ENCODE peak calls at places on chromosomes 5 and 9, in ten cellular contexts. One of them, this sample, is unnamed.

GRCh38 chr9:131482343-131483006 is 20.2 kb upstream of the POMT1 start:
- DNase-seq in effector memory CD8-positive, alpha-beta T cell: no peak
- DNase-seq in amniotic stem cell: no peak
- DNase-seq in activated CD4-positive, alpha-beta T cell treated with anti-CD3 and anti-CD28 coated beads, Interleukin-2, amount 10 ng/mL, durations not matched to agents 7 days and 5 days: no peak
- DNase-seq in AG08395: no peak
- DNase-seq in right atrium auricular region: no peak
- DNase-seq in HCEC 1CT: no peak
- DNase-seq in NCI-H510A: no peak
- DNase-seq in NCI-H1417: no peak
- DNase-seq in NCI-H1930: no peak
- DNase-seq in this sample: no peak

GRCh38 chr9:8534828-8535227 is 735.2 kb upstream of the DMAC1 start:
- DNase-seq in effector memory CD8-positive, alpha-beta T cell: no peak
- DNase-seq in amniotic stem cell: no peak
- DNase-seq in activated CD4-positive, alpha-beta T cell treated with anti-CD3 and anti-CD28 coated beads, Interleukin-2, amount 10 ng/mL, durations not matched to agents 7 days and 5 days: no peak
- DNase-seq in AG08395: no peak
- DNase-seq in right atrium auricular region: no peak
- DNase-seq in HCEC 1CT: no peak
- DNase-seq in NCI-H510A: no peak
- DNase-seq in NCI-H1417: no peak
- DNase-seq in NCI-H1930: peak; percentile 66
- DNase-seq in this sample: no peak

GRCh38 chr9:38434833-38435232 is 10.6 kb upstream of the IGFBPL1 start:
- DNase-seq in effector memory CD8-positive, alpha-beta T cell: no peak
- DNase-seq in amniotic stem cell: no peak
- DNase-seq in activated CD4-positive, alpha-beta T cell treated with anti-CD3 and anti-CD28 coated beads, Interleukin-2, amount 10 ng/mL, durations not matched to agents 7 days and 5 days: no peak
- DNase-seq in AG08395: no peak
- DNase-seq in right atrium auricular region: peak; percentile 11
- DNase-seq in HCEC 1CT: no peak
- DNase-seq in NCI-H510A: no peak
- DNase-seq in NCI-H1417: no peak
- DNase-seq in NCI-H1930: no peak
- DNase-seq in this sample: no peak

GRCh38 chr5:73861313-73861978 is 235.4 kb downstream of the ARHGEF28 start:
- DNase-seq in effector memory CD8-positive, alpha-beta T cell: no peak
- DNase-seq in amniotic stem cell: no peak
- DNase-seq in activated CD4-positive, alpha-beta T cell treated with anti-CD3 and anti-CD28 coated beads, Interleukin-2, amount 10 ng/mL, durations not matched to agents 7 days and 5 days: no peak
- DNase-seq in AG08395: peak; percentile 10
- DNase-seq in right atrium auricular region: no peak
- DNase-seq in HCEC 1CT: peak; percentile 59
- DNase-seq in NCI-H510A: no peak
- DNase-seq in NCI-H1417: no peak
- DNase-seq in NCI-H1930: no peak
- DNase-seq in this sample: no peak

GRCh38 chr9:137619240-137620090 is 660 bp downstream of the EHMT1 start:
- DNase-seq in effector memory CD8-positive, alpha-beta T cell: no peak
- DNase-seq in amniotic stem cell: peak; percentile 22
- DNase-seq in activated CD4-positive, alpha-beta T cell treated with anti-CD3 and anti-CD28 coated beads, Interleukin-2, amount 10 ng/mL, durations not matched to agents 7 days and 5 days: peak; percentile 39
- DNase-seq in AG08395: peak; percentile 61
- DNase-seq in right atrium auricular region: no peak
- DNase-seq in HCEC 1CT: peak; percentile 32
- DNase-seq in NCI-H510A: no peak
- DNase-seq in NCI-H1417: peak; percentile 58
- DNase-seq in NCI-H1930: no peak
- DNase-seq in this sample: no peak

GRCh38 chr5:137791803-137792202 is 37.6 kb upstream of the HNRNPA0 start:
- DNase-seq in effector memory CD8-positive, alpha-beta T cell: no peak
- DNase-seq in amniotic stem cell: no peak
- DNase-seq in activated CD4-positive, alpha-beta T cell treated with anti-CD3 and anti-CD28 coated beads, Interleukin-2, amount 10 ng/mL, durations not matched to agents 7 days and 5 days: no peak
- DNase-seq in AG08395: no peak
- DNase-seq in right atrium auricular region: no peak
- DNase-seq in HCEC 1CT: no peak
- DNase-seq in NCI-H510A: no peak
- DNase-seq in NCI-H1417: no peak
- DNase-seq in NCI-H1930: no peak
- DNase-seq in this sample: no peak

GRCh38 chr5:157342822-157343402 is 77.0 kb downstream of the CYFIP2 start:
- DNase-seq in effector memory CD8-positive, alpha-beta T cell: peak; percentile 9
- DNase-seq in amniotic stem cell: no peak
- DNase-seq in activated CD4-positive, alpha-beta T cell treated with anti-CD3 and anti-CD28 coated beads, Interleukin-2, amount 10 ng/mL, durations not matched to agents 7 days and 5 days: peak; percentile 35
- DNase-seq in AG08395: peak; percentile 52
- DNase-seq in right atrium auricular region: no peak
- DNase-seq in HCEC 1CT: peak; percentile 36
- DNase-seq in NCI-H510A: no peak
- DNase-seq in NCI-H1417: no peak
- DNase-seq in NCI-H1930: no peak
- DNase-seq in this sample: no peak

GRCh38 chr5:73369283-73369682 is 79.3 kb downstream of the FOXD1 start:
- DNase-seq in effector memory CD8-positive, alpha-beta T cell: no peak
- DNase-seq in amniotic stem cell: no peak
- DNase-seq in activated CD4-positive, alpha-beta T cell treated with anti-CD3 and anti-CD28 coated beads, Interleukin-2, amount 10 ng/mL, durations not matched to agents 7 days and 5 days: no peak
- DNase-seq in AG08395: peak; percentile 49
- DNase-seq in right atrium auricular region: no peak
- DNase-seq in HCEC 1CT: no peak
- DNase-seq in NCI-H510A: no peak
- DNase-seq in NCI-H1417: no peak
- DNase-seq in NCI-H1930: no peak
- DNase-seq in this sample: no peak

GRCh38 chr5:31823477-31823876 is 184.5 kb downstream of the PDZD2 start:
- DNase-seq in effector memory CD8-positive, alpha-beta T cell: no peak
- DNase-seq in amniotic stem cell: no peak
- DNase-seq in activated CD4-positive, alpha-beta T cell treated with anti-CD3 and anti-CD28 coated beads, Interleukin-2, amount 10 ng/mL, durations not matched to agents 7 days and 5 days: no peak
- DNase-seq in AG08395: no peak
- DNase-seq in right atrium auricular region: no peak
- DNase-seq in HCEC 1CT: no peak
- DNase-seq in NCI-H510A: no peak
- DNase-seq in NCI-H1417: peak; percentile 7
- DNase-seq in NCI-H1930: no peak
- DNase-seq in this sample: no peak

GRCh38 chr5:170221319-170221718 is 11.5 kb upstream of the C5orf58 start:
- DNase-seq in effector memory CD8-positive, alpha-beta T cell: no peak
- DNase-seq in amniotic stem cell: no peak
- DNase-seq in activated CD4-positive, alpha-beta T cell treated with anti-CD3 and anti-CD28 coated beads, Interleukin-2, amount 10 ng/mL, durations not matched to agents 7 days and 5 days: no peak
- DNase-seq in AG08395: no peak
- DNase-seq in right atrium auricular region: no peak
- DNase-seq in HCEC 1CT: peak; percentile 3
- DNase-seq in NCI-H510A: no peak
- DNase-seq in NCI-H1417: peak; percentile 2
- DNase-seq in NCI-H1930: no peak
- DNase-seq in this sample: no peak

GRCh38 chr5:146394486-146394885 is 52.6 kb upstream of the TCERG1 start:
- DNase-seq in effector memory CD8-positive, alpha-beta T cell: no peak
- DNase-seq in amniotic stem cell: no peak
- DNase-seq in activated CD4-positive, alpha-beta T cell treated with anti-CD3 and anti-CD28 coated beads, Interleukin-2, amount 10 ng/mL, durations not matched to agents 7 days and 5 days: no peak
- DNase-seq in AG08395: no peak
- DNase-seq in right atrium auricular region: no peak
- DNase-seq in HCEC 1CT: no peak
- DNase-seq in NCI-H510A: no peak
- DNase-seq in NCI-H1417: no peak
- DNase-seq in NCI-H1930: no peak
- DNase-seq in this sample: no peak

GRCh38 chr9:122406264-122406890 is 35.6 kb downstream of the PTGS1 start:
- DNase-seq in effector memory CD8-positive, alpha-beta T cell: no peak
- DNase-seq in amniotic stem cell: no peak
- DNase-seq in activated CD4-positive, alpha-beta T cell treated with anti-CD3 and anti-CD28 coated beads, Interleukin-2, amount 10 ng/mL, durations not matched to agents 7 days and 5 days: no peak
- DNase-seq in AG08395: no peak
- DNase-seq in right atrium auricular region: no peak
- DNase-seq in HCEC 1CT: no peak
- DNase-seq in NCI-H510A: no peak
- DNase-seq in NCI-H1417: no peak
- DNase-seq in NCI-H1930: no peak
- DNase-seq in this sample: no peak

GRCh38 chr9:129140397-129141065 is 29.3 kb downstream of the PTPA start:
- DNase-seq in effector memory CD8-positive, alpha-beta T cell: no peak
- DNase-seq in amniotic stem cell: peak; percentile 10
- DNase-seq in activated CD4-positive, alpha-beta T cell treated with anti-CD3 and anti-CD28 coated beads, Interleukin-2, amount 10 ng/mL, durations not matched to agents 7 days and 5 days: peak; percentile 17
- DNase-seq in AG08395: no peak
- DNase-seq in right atrium auricular region: peak; percentile 68
- DNase-seq in HCEC 1CT: peak; percentile 38
- DNase-seq in NCI-H510A: peak; percentile 75
- DNase-seq in NCI-H1417: peak; percentile 85
- DNase-seq in NCI-H1930: no peak
- DNase-seq in this sample: no peak

GRCh38 chr9:100196215-100196614 is 97.2 kb downstream of the INVS start:
- DNase-seq in effector memory CD8-positive, alpha-beta T cell: no peak
- DNase-seq in amniotic stem cell: no peak
- DNase-seq in activated CD4-positive, alpha-beta T cell treated with anti-CD3 and anti-CD28 coated beads, Interleukin-2, amount 10 ng/mL, durations not matched to agents 7 days and 5 days: no peak
- DNase-seq in AG08395: no peak
- DNase-seq in right atrium auricular region: no peak
- DNase-seq in HCEC 1CT: no peak
- DNase-seq in NCI-H510A: no peak
- DNase-seq in NCI-H1417: no peak
- DNase-seq in NCI-H1930: no peak
- DNase-seq in this sample: no peak

GRCh38 chr5:37660319-37660718 is 179.5 kb downstream of the GDNF start:
- DNase-seq in effector memory CD8-positive, alpha-beta T cell: no peak
- DNase-seq in amniotic stem cell: no peak
- DNase-seq in activated CD4-positive, alpha-beta T cell treated with anti-CD3 and anti-CD28 coated beads, Interleukin-2, amount 10 ng/mL, durations not matched to agents 7 days and 5 days: no peak
- DNase-seq in AG08395: no peak
- DNase-seq in right atrium auricular region: no peak
- DNase-seq in HCEC 1CT: no peak
- DNase-seq in NCI-H510A: no peak
- DNase-seq in NCI-H1417: no peak
- DNase-seq in NCI-H1930: no peak
- DNase-seq in this sample: no peak

GRCh38 chr5:10621837-10622236 is 58.0 kb downstream of the ANKRD33B start:
- DNase-seq in effector memory CD8-positive, alpha-beta T cell: no peak
- DNase-seq in amniotic stem cell: no peak
- DNase-seq in activated CD4-positive, alpha-beta T cell treated with anti-CD3 and anti-CD28 coated beads, Interleukin-2, amount 10 ng/mL, durations not matched to agents 7 days and 5 days: no peak
- DNase-seq in AG08395: no peak
- DNase-seq in right atrium auricular region: no peak
- DNase-seq in HCEC 1CT: no peak
- DNase-seq in NCI-H510A: no peak
- DNase-seq in NCI-H1417: no peak
- DNase-seq in NCI-H1930: no peak
- DNase-seq in this sample: no peak

GRCh38 chr5:69048233-69048632 is 45.6 kb upstream of the SLC30A5 start:
- DNase-seq in effector memory CD8-positive, alpha-beta T cell: no peak
- DNase-seq in amniotic stem cell: no peak
- DNase-seq in activated CD4-positive, alpha-beta T cell treated with anti-CD3 and anti-CD28 coated beads, Interleukin-2, amount 10 ng/mL, durations not matched to agents 7 days and 5 days: no peak
- DNase-seq in AG08395: no peak
- DNase-seq in right atrium auricular region: no peak
- DNase-seq in HCEC 1CT: no peak
- DNase-seq in NCI-H510A: no peak
- DNase-seq in NCI-H1417: peak; percentile 1
- DNase-seq in NCI-H1930: no peak
- DNase-seq in this sample: no peak

GRCh38 chr9:136865768-136866103 is 372 bp downstream of the EDF1 start:
- DNase-seq in effector memory CD8-positive, alpha-beta T cell: no peak
- DNase-seq in amniotic stem cell: no peak
- DNase-seq in activated CD4-positive, alpha-beta T cell treated with anti-CD3 and anti-CD28 coated beads, Interleukin-2, amount 10 ng/mL, durations not matched to agents 7 days and 5 days: no peak
- DNase-seq in AG08395: no peak
- DNase-seq in right atrium auricular region: no peak
- DNase-seq in HCEC 1CT: no peak
- DNase-seq in NCI-H510A: no peak
- DNase-seq in NCI-H1417: no peak
- DNase-seq in NCI-H1930: no peak
- DNase-seq in this sample: no peak

GRCh38 chr9:76887003-76887821 is 18.7 kb downstream of the PRUNE2 start:
- DNase-seq in effector memory CD8-positive, alpha-beta T cell: no peak
- DNase-seq in amniotic stem cell: no peak
- DNase-seq in activated CD4-positive, alpha-beta T cell treated with anti-CD3 and anti-CD28 coated beads, Interleukin-2, amount 10 ng/mL, durations not matched to agents 7 days and 5 days: no peak
- DNase-seq in AG08395: peak; percentile 53
- DNase-seq in right atrium auricular region: no peak
- DNase-seq in HCEC 1CT: no peak
- DNase-seq in NCI-H510A: no peak
- DNase-seq in NCI-H1417: no peak
- DNase-seq in NCI-H1930: no peak
- DNase-seq in this sample: no peak

GRCh38 chr5:58362135-58362534 is 97.8 kb downstream of the PLK2 start:
- DNase-seq in effector memory CD8-positive, alpha-beta T cell: no peak
- DNase-seq in amniotic stem cell: no peak
- DNase-seq in activated CD4-positive, alpha-beta T cell treated with anti-CD3 and anti-CD28 coated beads, Interleukin-2, amount 10 ng/mL, durations not matched to agents 7 days and 5 days: no peak
- DNase-seq in AG08395: no peak
- DNase-seq in right atrium auricular region: no peak
- DNase-seq in HCEC 1CT: no peak
- DNase-seq in NCI-H510A: no peak
- DNase-seq in NCI-H1417: no peak
- DNase-seq in NCI-H1930: no peak
- DNase-seq in this sample: no peak

GRCh38 chr9:91071185-91071990 is 269.8 kb downstream of the SYK start:
- DNase-seq in effector memory CD8-positive, alpha-beta T cell: no peak
- DNase-seq in amniotic stem cell: no peak
- DNase-seq in activated CD4-positive, alpha-beta T cell treated with anti-CD3 and anti-CD28 coated beads, Interleukin-2, amount 10 ng/mL, durations not matched to agents 7 days and 5 days: peak; percentile 53
- DNase-seq in AG08395: peak; percentile 86
- DNase-seq in right atrium auricular region: peak; percentile 23
- DNase-seq in HCEC 1CT: peak; percentile 97
- DNase-seq in NCI-H510A: peak; percentile 50
- DNase-seq in NCI-H1417: no peak
- DNase-seq in NCI-H1930: no peak
- DNase-seq in this sample: no peak

GRCh38 chr5:113871972-113872371 is 358.5 kb downstream of the YTHDC2 start:
- DNase-seq in effector memory CD8-positive, alpha-beta T cell: no peak
- DNase-seq in amniotic stem cell: no peak
- DNase-seq in activated CD4-positive, alpha-beta T cell treated with anti-CD3 and anti-CD28 coated beads, Interleukin-2, amount 10 ng/mL, durations not matched to agents 7 days and 5 days: no peak
- DNase-seq in AG08395: no peak
- DNase-seq in right atrium auricular region: no peak
- DNase-seq in HCEC 1CT: no peak
- DNase-seq in NCI-H510A: no peak
- DNase-seq in NCI-H1417: no peak
- DNase-seq in NCI-H1930: no peak
- DNase-seq in this sample: no peak

GRCh38 chr5:159459951-159460538 is 129.8 kb upstream of the IL12B start:
- DNase-seq in effector memory CD8-positive, alpha-beta T cell: no peak
- DNase-seq in amniotic stem cell: no peak
- DNase-seq in activated CD4-positive, alpha-beta T cell treated with anti-CD3 and anti-CD28 coated beads, Interleukin-2, amount 10 ng/mL, durations not matched to agents 7 days and 5 days: no peak
- DNase-seq in AG08395: no peak
- DNase-seq in right atrium auricular region: peak; percentile 42
- DNase-seq in HCEC 1CT: no peak
- DNase-seq in NCI-H510A: no peak
- DNase-seq in NCI-H1417: peak; percentile 39
- DNase-seq in NCI-H1930: no peak
- DNase-seq in this sample: no peak

GRCh38 chr9:125272697-125273096 is 11.1 kb downstream of the GAPVD1 start:
- DNase-seq in effector memory CD8-positive, alpha-beta T cell: no peak
- DNase-seq in amniotic stem cell: no peak
- DNase-seq in activated CD4-positive, alpha-beta T cell treated with anti-CD3 and anti-CD28 coated beads, Interleukin-2, amount 10 ng/mL, durations not matched to agents 7 days and 5 days: no peak
- DNase-seq in AG08395: no peak
- DNase-seq in right atrium auricular region: no peak
- DNase-seq in HCEC 1CT: peak; percentile 55
- DNase-seq in NCI-H510A: no peak
- DNase-seq in NCI-H1417: no peak
- DNase-seq in NCI-H1930: no peak
- DNase-seq in this sample: no peak

GRCh38 chr5:39176740-39177628 is 42.4 kb downstream of the FYB1 start:
- DNase-seq in effector memory CD8-positive, alpha-beta T cell: peak; percentile 41
- DNase-seq in amniotic stem cell: no peak
- DNase-seq in activated CD4-positive, alpha-beta T cell treated with anti-CD3 and anti-CD28 coated beads, Interleukin-2, amount 10 ng/mL, durations not matched to agents 7 days and 5 days: peak; percentile 82
- DNase-seq in AG08395: no peak
- DNase-seq in right atrium auricular region: no peak
- DNase-seq in HCEC 1CT: no peak
- DNase-seq in NCI-H510A: no peak
- DNase-seq in NCI-H1417: no peak
- DNase-seq in NCI-H1930: no peak
- DNase-seq in this sample: no peak

GRCh38 chr9:4258321-4259093 is 41.4 kb downstream of the GLIS3 start:
- DNase-seq in effector memory CD8-positive, alpha-beta T cell: no peak
- DNase-seq in amniotic stem cell: no peak
- DNase-seq in activated CD4-positive, alpha-beta T cell treated with anti-CD3 and anti-CD28 coated beads, Interleukin-2, amount 10 ng/mL, durations not matched to agents 7 days and 5 days: no peak
- DNase-seq in AG08395: peak; percentile 17
- DNase-seq in right atrium auricular region: no peak
- DNase-seq in HCEC 1CT: peak; percentile 82
- DNase-seq in NCI-H510A: no peak
- DNase-seq in NCI-H1417: no peak
- DNase-seq in NCI-H1930: no peak
- DNase-seq in this sample: no peak

GRCh38 chr5:10111575-10111974 is 138.1 kb downstream of the ATPSCKMT start:
- DNase-seq in effector memory CD8-positive, alpha-beta T cell: no peak
- DNase-seq in amniotic stem cell: peak; percentile 54
- DNase-seq in activated CD4-positive, alpha-beta T cell treated with anti-CD3 and anti-CD28 coated beads, Interleukin-2, amount 10 ng/mL, durations not matched to agents 7 days and 5 days: no peak
- DNase-seq in AG08395: peak; percentile 83
- DNase-seq in right atrium auricular region: no peak
- DNase-seq in HCEC 1CT: peak; percentile 37
- DNase-seq in NCI-H510A: no peak
- DNase-seq in NCI-H1417: peak; percentile 22
- DNase-seq in NCI-H1930: no peak
- DNase-seq in this sample: no peak

GRCh38 chr9:110389148-110389783 is 51.6 kb upstream of the TXNDC8 start:
- DNase-seq in effector memory CD8-positive, alpha-beta T cell: no peak
- DNase-seq in amniotic stem cell: no peak
- DNase-seq in activated CD4-positive, alpha-beta T cell treated with anti-CD3 and anti-CD28 coated beads, Interleukin-2, amount 10 ng/mL, durations not matched to agents 7 days and 5 days: no peak
- DNase-seq in AG08395: no peak
- DNase-seq in right atrium auricular region: no peak
- DNase-seq in HCEC 1CT: no peak
- DNase-seq in NCI-H510A: no peak
- DNase-seq in NCI-H1417: no peak
- DNase-seq in NCI-H1930: no peak
- DNase-seq in this sample: no peak

This sample was measured in activated gamma-delta T cell.